ENCODE peak calls at places on chromosomes 1 and 21, in four cellular contexts. M is K562, G is H1, U is HepG2. F is an unnamed sample.

GRCh38 chr1:24849653-24850295 is 80.3 kb downstream of the RUNX3 start:
- DNase-seq in M (no peak), G (no peak), U (no peak), F (peak; percentile 47)

GRCh38 chr1:246160398-246160797 is 346.7 kb downstream of the SMYD3 start:
- DNase-seq in M (no peak), G (no peak), U (no peak), F (no peak)

GRCh38 chr1:18998016-18998724 is 41.7 kb upstream of the IFFO2 start:
- DNase-seq in M (no peak), G (no peak), U (peak; percentile 12), F (no peak)

GRCh38 chr1:206445861-206446495 is 24.3 kb upstream of the IKBKE start:
- DNase-seq in M (no peak), G (no peak), U (no peak), F (no peak)

GRCh38 chr1:244397086-244397485 is 54.6 kb downstream of the ADSS2 start:
- DNase-seq in M (no peak), G (no peak), U (no peak), F (no peak)

GRCh38 chr1:161478985-161479384 is 26.3 kb upstream of the FCGR2A start:
- DNase-seq in M (no peak), G (no peak), U (no peak), F (no peak)

GRCh38 chr1:241716915-241717651 is 65.0 kb downstream of the WDR64 start:
- DNase-seq in M (no peak), G (no peak), U (no peak), F (no peak)

GRCh38 chr21:41921089-41921819 is 32.6 kb downstream of the C2CD2 start:
- DNase-seq in M (no peak), G (no peak), U (peak; percentile 16), F (no peak)

DNA sequence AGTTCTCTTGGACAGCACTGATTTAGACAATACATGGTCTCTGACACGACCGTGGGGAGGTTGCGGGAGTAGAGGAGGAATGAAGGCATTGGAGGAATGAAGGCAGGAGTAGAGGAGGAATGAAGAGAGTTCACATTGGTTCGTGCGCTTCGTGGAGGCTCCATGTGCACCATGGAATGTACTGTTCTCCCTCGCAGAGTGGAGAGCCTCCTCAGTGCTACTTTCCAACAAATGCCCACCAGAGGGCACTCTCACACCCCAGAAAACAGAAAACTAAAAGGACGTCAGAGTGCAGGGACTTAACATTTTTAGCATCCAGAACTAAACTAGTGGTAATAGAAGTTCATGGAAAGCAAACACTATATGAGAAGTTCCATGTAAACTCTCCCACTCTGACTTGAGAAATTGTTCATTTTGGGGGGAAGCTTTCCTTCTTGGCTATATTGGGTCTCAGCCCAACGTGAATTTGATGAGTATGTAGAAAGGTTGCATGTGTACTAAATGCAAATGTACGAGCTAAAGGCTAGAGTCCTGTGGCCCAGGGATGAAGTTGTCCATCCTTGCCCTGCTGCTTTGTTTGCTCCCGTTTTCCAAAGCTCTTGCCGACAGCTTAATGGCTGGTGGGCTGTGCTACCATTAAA is 211.6 kb downstream of the LMX1A start:
- DNase-seq in M (peak; percentile 63), G (peak; percentile 36), U (peak; percentile 44), F (peak; percentile 49)
- TF ChIP-seq JUN in M (no peak), G (no peak), U (no peak), F (no peak)

DNA sequence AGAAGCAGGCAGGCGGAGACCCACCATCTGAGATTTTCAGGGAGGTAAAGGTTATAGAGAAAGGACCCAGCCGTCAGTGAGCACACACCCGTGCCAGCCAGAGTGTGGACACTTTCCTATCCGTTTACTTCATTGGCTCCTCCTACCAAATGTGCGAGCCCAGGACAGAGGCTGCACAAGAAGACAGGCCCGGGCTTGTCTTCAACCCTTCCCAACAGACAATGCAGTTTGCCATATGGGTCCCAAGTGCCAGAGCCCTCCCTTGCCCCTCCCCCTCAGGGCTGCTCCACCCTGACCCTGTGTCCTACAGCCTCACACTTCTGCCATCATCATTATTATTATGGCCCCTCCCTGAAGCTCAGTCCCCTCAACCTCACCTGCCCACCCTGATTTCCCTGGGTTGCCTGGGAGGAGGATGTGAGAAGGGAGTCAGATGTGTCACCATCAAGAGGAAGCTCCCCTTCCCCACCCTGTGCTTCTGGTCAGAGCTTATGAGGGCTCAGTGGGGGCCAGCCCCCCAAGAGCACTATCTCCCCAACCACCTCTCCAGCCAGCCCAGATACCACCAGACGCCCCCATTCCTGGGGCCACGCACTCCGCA is 9.4 kb downstream of the LAPTM5 start:
- DNase-seq in M (peak; percentile 35), G (no peak), U (no peak), F (no peak)
- H2AFZ ChIP-seq in M (peak overlapping the region; percentile 14), G (no peak overlapping the region), U (no peak overlapping the region), F (no peak overlapping the region)

DNA sequence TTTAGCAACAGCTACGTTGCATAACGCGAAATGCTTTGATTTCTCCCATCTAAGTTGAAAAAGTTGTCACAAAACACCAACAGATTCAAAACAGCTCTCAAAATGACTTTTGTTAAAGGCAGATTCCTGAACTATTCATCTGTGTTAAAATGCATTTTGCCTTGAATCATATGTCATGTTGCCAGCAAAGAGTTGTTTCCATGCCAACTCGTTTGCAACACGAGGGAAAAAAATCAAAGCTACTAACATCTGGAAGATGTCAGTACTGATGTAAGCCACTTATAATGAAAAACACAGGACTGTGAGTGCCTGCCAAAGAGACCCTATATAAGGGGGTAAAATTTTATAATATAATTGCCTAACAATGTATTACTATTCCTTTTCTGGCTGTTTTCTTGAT is 182.7 kb upstream of the PTBP2 start:
- DNase-seq in M (no peak), G (no peak), U (no peak), F (no peak)
- TF ChIP-seq JUN in M (no peak), G (no peak), U (no peak), F (no peak)

DNA sequence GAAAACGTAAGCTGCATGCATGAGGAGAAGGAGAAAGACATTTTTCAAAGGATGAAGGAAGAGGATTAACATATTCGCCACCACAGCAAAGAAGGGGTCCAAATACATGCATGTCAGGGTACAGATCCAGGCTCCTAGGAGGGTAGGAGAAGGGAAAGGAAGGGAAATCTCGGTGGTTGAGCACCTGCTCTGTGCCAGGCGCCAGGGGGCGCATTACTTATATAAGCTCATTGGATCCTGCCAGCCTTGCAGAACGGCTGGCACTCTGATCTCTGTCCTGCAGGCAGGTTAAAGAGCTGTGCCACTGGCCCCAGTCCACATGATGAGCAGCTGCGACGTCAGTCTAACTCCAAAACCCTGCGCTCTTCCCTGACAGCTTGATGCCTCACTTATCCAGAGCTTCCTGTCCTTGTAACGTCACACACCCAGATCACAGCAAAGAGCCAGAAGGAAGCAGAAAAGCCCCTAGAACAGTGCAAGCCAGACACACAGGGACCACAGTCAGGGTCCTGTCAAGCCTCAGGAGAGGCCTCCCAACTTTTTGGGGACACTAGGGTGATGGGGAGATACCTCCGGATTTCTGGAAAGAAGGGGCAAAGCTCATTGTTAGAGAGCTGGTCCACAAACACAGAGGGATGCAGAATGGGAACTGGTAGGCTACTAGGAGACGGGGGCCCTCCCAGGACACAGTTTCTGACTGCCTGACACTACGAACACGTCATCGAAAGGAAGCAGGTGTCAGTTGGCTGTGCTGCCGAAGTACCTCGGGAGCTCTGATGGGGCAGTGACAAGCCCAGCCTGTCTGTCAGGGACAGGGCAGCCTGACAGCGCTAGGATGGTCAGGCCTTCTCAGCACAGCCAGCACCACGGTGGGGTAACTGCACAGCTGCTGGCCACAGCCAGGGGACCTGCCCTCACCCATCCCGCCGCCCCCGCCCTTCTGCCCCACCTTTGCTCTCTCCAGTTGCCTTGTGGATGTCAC is 99.1 kb downstream of the BEND5 start:
- DNase-seq in M (peak; percentile 51), G (peak; percentile 29), U (peak; percentile 56), F (peak; percentile 43)
- H2AFZ ChIP-seq in M (no peak overlapping the region), G (no peak overlapping the region), U (no peak overlapping the region), F (no peak overlapping the region)

DNA sequence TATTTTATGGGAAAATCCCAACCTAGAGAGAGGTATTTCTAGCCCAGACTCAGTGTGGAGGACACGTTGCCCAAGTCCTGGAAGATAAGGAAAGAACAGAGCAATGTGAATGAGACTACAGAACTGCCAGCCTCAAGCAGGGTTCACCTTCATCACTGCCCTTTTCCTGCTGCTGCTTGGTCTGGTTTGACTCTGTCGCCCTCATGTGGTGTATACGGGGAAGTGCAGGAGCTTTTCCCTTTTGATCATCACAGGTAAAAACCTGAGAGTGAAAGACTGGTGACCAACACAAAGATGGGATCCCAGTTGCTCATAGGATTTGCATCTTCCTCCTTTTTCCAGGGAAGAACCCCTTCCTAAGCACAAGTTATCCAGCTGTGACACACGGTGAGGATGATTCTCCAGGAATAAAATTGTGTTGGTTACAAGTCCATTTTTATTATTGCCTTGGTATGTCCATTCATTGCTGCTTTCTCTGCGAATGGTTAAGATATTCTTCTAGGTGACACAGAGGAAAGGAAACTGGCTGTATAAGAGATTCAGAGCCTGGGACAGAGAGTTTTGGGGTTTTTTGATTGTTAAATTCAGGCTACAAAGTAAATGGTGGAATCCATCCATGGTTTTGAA is 89.5 kb upstream of the CD53 start:
- DNase-seq in M (peak; percentile 74), G (no peak), U (peak; percentile 47), F (peak; percentile 47)
- TF ChIP-seq JUN in M (no peak), G (no peak), U (no peak), F (no peak)

F was measured in endothelial cell of umbilical vein.